ENCODE peak calls at places on chromosome 6, in four cellular contexts. I is astrocyte of the spinal cord, R is cardiac fibroblast, D is A673. K is an unnamed sample.

GRCh38 chr6:113971786-113972185 is 838 bp upstream of the HDAC2 start:
- DNase-seq in R (peak), I (peak), D (peak), K (no peak)

GRCh38 chr6:129114992-129115391 is 232.1 kb downstream of the LAMA2 start:
- DNase-seq in R (peak), D (no peak), I (no peak), K (no peak)

GRCh38 chr6:157632821-157633220 is 190.2 kb upstream of the SNX9 start:
- DNase-seq in D (no peak), R (peak), I (peak), K (no peak)

GRCh38 chr6:41771058-41771983 is 8.4 kb downstream of the FRS3 start:
- DNase-seq in D (no peak), I (no peak), R (no peak), K (no peak)

GRCh38 chr6:48869595-48869994 is 593.5 kb downstream of the MMUT start:
- DNase-seq in R (no peak), I (no peak), D (no peak), K (peak)

GRCh38 chr6:34745277-34746103 is 11.8 kb upstream of the SNRPC start:
- DNase-seq in D (no peak), R (peak), I (no peak), K (peak)

GRCh38 chr6:148825492-148825891 is 78.7 kb downstream of the UST start:
- DNase-seq in R (no peak), I (no peak), D (no peak), K (no peak)

GRCh38 chr6:7166410-7167293 is 58.9 kb downstream of the RREB1 start:
- DNase-seq in I (peak), R (peak), D (no peak), K (no peak)

GRCh38 chr6:159094444-159095252 is 49.9 kb upstream of the TAGAP start:
- DNase-seq in I (no peak), D (no peak), R (no peak), K (no peak)

GRCh38 chr6:168725821-168726220 is 284.8 kb downstream of the SMOC2 start:
- DNase-seq in R (no peak), D (no peak), I (no peak), K (no peak)

GRCh38 chr6:3190779-3191178 is 33.4 kb upstream of the TUBB2A start:
- DNase-seq in D (no peak), I (no peak), R (no peak), K (no peak)

GRCh38 chr6:132270745-132271414 is 130.4 kb downstream of the MOXD1 start:
- DNase-seq in R (no peak), D (no peak), I (no peak), K (peak)

GRCh38 chr6:25883991-25884390 is 9.9 kb upstream of the SLC17A3 start:
- DNase-seq in R (peak), I (no peak), D (no peak), K (no peak)

GRCh38 chr6:109503327-109504224 is 20.6 kb upstream of the ZBTB24 start:
- DNase-seq in I (no peak), R (no peak), D (no peak), K (no peak)

GRCh38 chr6:43884660-43885022 is 114.6 kb downstream of the VEGFA start:
- DNase-seq in I (no peak), R (no peak), D (no peak), K (no peak)

DNA sequence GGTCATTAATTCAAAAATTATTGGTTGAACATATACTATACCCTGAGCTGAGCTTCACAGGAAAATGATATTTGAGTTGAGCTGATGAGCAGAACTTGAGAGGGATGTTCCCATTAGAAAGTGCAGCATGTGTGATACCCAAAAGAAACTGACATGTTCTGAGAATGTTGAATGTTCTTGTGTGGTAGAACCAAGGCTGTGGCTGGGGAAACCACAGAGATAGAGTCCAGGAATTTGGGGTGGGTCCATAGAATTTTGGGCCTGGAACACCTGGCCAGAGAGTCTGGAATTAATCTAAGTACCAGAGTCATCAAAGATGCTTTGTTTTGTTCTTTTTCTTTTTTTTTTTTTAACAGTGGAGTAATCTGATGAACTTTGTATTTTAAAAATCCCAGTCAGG is 88.7 kb downstream of the TBX18 start:
- DNase-seq in R (no peak), D (no peak), I (no peak), K (no peak)
- H3K4me3 ChIP-seq in R (no peak), D (no peak), I (no peak), K (no peak)

GRCh38 chr6:55175078-55175777 is 913 bp downstream of the HCRTR2 start:
- DNase-seq in R (no peak), D (no peak), I (no peak), K (no peak)

GRCh38 chr6:55176958-55177357 is 2.6 kb downstream of the HCRTR2 start:
- DNase-seq in D (peak), R (peak), I (peak), K (peak)

GRCh38 chr6:55180258-55180657 is 5.9 kb downstream of the HCRTR2 start:
- DNase-seq in D (no peak), R (no peak), I (no peak), K (no peak)

GRCh38 chr6:55174211-55175013 is at the start of gene HCRTR2:
- DNase-seq in D (peak), I (no peak), R (no peak), K (no peak)

GRCh38 chr6:55175778-55176084 is 1.4 kb downstream of the HCRTR2 start:
- DNase-seq in I (no peak), R (no peak), D (no peak), K (no peak)
- H3K4me3 ChIP-seq in I (no peak), R (no peak), D (no peak), K (no peak)

DNA sequence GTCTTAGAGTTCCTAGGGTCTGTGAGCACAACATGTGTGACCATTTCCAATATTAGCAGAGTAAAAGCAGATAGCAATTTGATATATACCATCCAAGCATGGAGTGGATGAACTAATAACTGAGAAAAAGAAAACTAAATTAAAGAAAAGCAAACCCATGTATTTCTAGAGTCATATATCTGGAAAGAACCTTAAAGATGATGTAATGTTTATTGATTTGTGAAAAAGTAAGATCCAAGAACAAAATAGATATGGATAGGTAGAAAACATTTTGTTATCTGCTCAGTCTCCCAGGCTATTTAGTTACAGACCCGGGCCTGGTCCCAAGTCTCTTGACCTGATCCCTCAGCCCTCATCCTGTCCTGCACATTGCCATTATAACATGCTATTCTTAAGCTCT is 526.8 kb downstream of the EPM2A start:
- DNase-seq in R (no peak), I (no peak), D (no peak), K (no peak)
- H3K4me3 ChIP-seq in R (no peak), I (no peak), D (no peak), K (no peak)

GRCh38 chr6:116159782-116160524 is 34.0 kb upstream of the COL10A1 start:
- DNase-seq in I (peak), D (peak), R (no peak), K (no peak)
- H3K4me3 ChIP-seq in I (no peak), D (no peak), R (no peak), K (no peak)

DNA sequence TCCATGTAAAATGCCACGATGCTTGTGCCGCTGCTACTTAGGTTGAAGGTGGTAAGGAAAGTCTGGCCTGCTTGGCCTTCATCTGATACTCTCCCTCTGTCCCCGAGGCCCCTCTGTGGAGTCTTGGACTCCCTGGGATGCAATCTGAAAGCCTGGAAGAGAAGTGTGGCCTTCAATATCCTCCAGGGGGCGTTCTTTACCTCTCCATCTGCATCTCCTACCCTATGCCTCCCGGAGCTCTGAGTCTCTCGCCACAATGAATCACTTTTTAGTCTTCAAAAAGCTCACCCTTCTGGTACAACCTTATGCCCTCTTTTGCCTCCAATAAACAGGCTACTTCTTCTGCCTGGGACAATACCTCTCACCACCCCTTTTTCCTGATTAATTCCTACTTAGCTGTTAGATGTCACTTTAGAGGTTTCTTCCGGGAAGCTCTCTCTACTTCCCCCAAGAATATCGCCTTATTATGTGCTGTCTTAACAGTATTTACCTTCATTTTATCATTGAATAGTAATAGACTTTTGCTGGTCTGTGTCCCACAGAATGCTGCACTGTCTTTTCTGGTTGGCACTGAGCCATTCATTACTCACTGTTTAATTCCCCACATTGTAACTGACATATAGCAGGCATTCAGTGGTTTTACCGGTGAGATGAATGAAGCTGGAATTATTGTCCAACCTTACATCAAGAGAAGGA is 13.9 kb upstream of the ATG5 start:
- DNase-seq in D (peak), I (peak), R (peak), K (peak)
- H3K4me3 ChIP-seq in D (no peak), I (no peak), R (no peak), K (peak)

DNA sequence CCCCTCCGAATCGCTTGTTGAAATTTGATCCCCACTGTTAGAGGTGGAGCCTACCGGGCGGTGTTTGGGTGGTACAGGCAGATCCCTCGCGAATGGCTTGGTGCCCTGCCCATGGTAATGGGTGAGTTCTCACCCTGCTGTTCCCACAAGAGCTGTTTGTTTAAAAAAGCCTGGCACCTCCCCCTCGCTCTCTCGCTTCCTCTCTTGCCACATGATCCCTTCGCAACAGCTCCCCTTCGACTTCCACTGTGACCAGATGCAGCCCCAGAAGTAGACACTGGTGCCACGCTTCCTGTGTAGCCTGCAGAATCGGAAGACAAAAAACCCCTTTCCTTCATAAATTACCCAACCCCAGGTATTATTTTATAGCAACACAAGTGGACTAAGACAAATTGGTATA is 292.2 kb upstream of the QKI start:
- DNase-seq in I (no peak), D (no peak), R (no peak), K (no peak)
- H3K4me3 ChIP-seq in I (no peak), D (no peak), R (no peak), K (no peak)

GRCh38 chr6:21665436-21666199 is 72.1 kb downstream of the SOX4 start:
- DNase-seq in R (no peak), D (no peak), I (no peak), K (no peak)
- H3K4me3 ChIP-seq in R (peak), D (peak), I (peak), K (peak)

GRCh38 chr6:24663198-24663597 is 3.5 kb downstream of the TDP2 start:
- DNase-seq in D (no peak), R (no peak), I (no peak), K (no peak)

GRCh38 chr6:24666616-24667377 is at the start of the genes ACOT13 and TDP2:
- DNase-seq in I (peak), R (peak), D (peak), K (peak)

GRCh38 chr6:24666097-24666615 is 543 bp downstream of the TDP2 start:
- DNase-seq in I (peak), D (peak), R (peak), K (peak)

GRCh38 chr6:24662206-24662605 is 4.5 kb downstream of the TDP2 start:
- DNase-seq in D (no peak), I (no peak), R (no peak), K (no peak)

DNA sequence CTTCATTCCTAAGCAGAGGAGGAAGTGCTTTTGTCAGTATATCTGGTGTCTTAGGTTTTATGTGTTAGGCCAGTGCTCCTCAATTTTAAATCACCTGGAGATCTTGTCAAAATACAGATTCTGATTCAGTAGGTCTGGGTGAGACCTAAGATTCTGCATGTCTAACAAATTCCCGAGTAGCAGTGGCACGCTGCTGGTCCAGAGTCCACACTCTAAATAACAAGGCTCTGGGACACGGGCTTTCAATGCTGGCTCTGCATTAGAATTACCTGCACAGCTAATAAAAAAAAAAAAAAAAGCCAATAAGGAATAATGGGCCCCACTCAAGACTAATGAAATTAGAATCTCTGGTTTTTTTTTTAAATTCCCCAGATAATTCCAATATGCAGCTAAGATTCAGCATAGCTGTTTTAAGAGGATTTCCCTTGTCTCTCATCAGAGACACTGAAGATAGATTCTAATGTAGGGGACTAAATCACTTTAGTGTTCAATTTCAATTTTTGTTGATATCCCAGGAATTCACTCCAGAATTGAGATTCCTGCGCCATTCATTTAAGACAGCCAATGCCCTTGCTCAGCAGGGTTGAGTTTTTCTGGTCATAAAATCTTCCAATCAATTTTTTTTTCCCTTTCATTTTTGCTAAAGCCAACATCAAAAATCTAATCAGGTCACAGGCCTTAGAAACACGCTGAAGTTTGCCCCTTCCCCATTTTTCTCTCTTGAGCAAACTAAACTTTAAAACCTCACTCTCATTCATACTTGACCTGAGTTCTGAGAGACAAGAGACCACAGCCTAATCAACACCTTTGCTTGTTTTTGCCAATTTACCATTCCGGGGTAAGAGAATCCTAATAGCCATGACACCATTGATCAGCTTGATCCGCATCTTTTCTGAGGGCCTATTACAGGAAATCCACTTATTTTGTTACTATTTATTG is 2.4 kb downstream of the TDP2 start:
- DNase-seq in D (no peak), I (no peak), R (no peak), K (no peak)
- H3K4me3 ChIP-seq in D (no peak), I (no peak), R (no peak), K (no peak)

K was measured in PC-3.